ENCODE peak calls at places on chromosomes 7 and 10, in ten cellular contexts. One of them, this sample, is unnamed.

GRCh38 chr10:97307441-97307840 is 11.6 kb upstream of the FRAT1 start:
- DNase-seq in left ventricle myocardium inferior: no peak
- DNase-seq in heart right ventricle: no peak
- DNase-seq in fibroblast of lung: no peak
- DNase-seq in body of pancreas: no peak
- DNase-seq in ovary: no peak
- DNase-seq in HCT116: no peak
- DNase-seq in GM12878: no peak
- DNase-seq in GM23248: no peak
- DNase-seq in OCI-LY7: no peak
- DNase-seq in this sample: no peak

GRCh38 chr10:30353851-30354250 is 4.8 kb upstream of the MTPAP start:
- DNase-seq in left ventricle myocardium inferior: no peak
- DNase-seq in heart right ventricle: no peak
- DNase-seq in fibroblast of lung: peak; percentile 73
- DNase-seq in body of pancreas: no peak
- DNase-seq in ovary: no peak
- DNase-seq in HCT116: no peak
- DNase-seq in GM12878: no peak
- DNase-seq in GM23248: peak; percentile 93
- DNase-seq in OCI-LY7: no peak
- DNase-seq in this sample: no peak

GRCh38 chr10:132967540-132967939 is 25.2 kb upstream of the CFAP46 start:
- DNase-seq in left ventricle myocardium inferior: no peak
- DNase-seq in heart right ventricle: no peak
- DNase-seq in fibroblast of lung: no peak
- DNase-seq in body of pancreas: no peak
- DNase-seq in ovary: no peak
- DNase-seq in HCT116: no peak
- DNase-seq in GM12878: no peak
- DNase-seq in GM23248: no peak
- DNase-seq in OCI-LY7: no peak
- DNase-seq in this sample: no peak

GRCh38 chr10:22652988-22653431 is 61.4 kb downstream of the PIP4K2A start:
- DNase-seq in left ventricle myocardium inferior: no peak
- DNase-seq in heart right ventricle: no peak
- DNase-seq in fibroblast of lung: no peak
- DNase-seq in body of pancreas: no peak
- DNase-seq in ovary: no peak
- DNase-seq in HCT116: no peak
- DNase-seq in GM12878: no peak
- DNase-seq in GM23248: no peak
- DNase-seq in OCI-LY7: no peak
- DNase-seq in this sample: no peak

GRCh38 chr7:154484406-154484805 is 432.2 kb downstream of the DPP6 start:
- DNase-seq in left ventricle myocardium inferior: no peak
- DNase-seq in heart right ventricle: no peak
- DNase-seq in fibroblast of lung: no peak
- DNase-seq in body of pancreas: no peak
- DNase-seq in ovary: no peak
- DNase-seq in HCT116: no peak
- DNase-seq in GM12878: no peak
- DNase-seq in GM23248: no peak
- DNase-seq in OCI-LY7: no peak
- DNase-seq in this sample: no peak

GRCh38 chr10:24223953-24224352 is 15.0 kb downstream of the KIAA1217 start:
- DNase-seq in left ventricle myocardium inferior: no peak
- DNase-seq in heart right ventricle: no peak
- DNase-seq in fibroblast of lung: peak; percentile 16
- DNase-seq in body of pancreas: no peak
- DNase-seq in ovary: peak; percentile 57
- DNase-seq in HCT116: no peak
- DNase-seq in GM12878: no peak
- DNase-seq in GM23248: no peak
- DNase-seq in OCI-LY7: no peak
- DNase-seq in this sample: no peak

GRCh38 chr10:71239131-71239915 is 27.0 kb downstream of the UNC5B start:
- DNase-seq in left ventricle myocardium inferior: peak; percentile 11
- DNase-seq in heart right ventricle: no peak
- DNase-seq in fibroblast of lung: no peak
- DNase-seq in body of pancreas: no peak
- DNase-seq in ovary: no peak
- DNase-seq in HCT116: no peak
- DNase-seq in GM12878: no peak
- DNase-seq in GM23248: no peak
- DNase-seq in OCI-LY7: no peak
- DNase-seq in this sample: no peak

GRCh38 chr10:1379601-1380000 is 323.4 kb downstream of the WDR37 start:
- DNase-seq in left ventricle myocardium inferior: no peak
- DNase-seq in heart right ventricle: no peak
- DNase-seq in fibroblast of lung: no peak
- DNase-seq in body of pancreas: peak; percentile 24
- DNase-seq in ovary: no peak
- DNase-seq in HCT116: no peak
- DNase-seq in GM12878: no peak
- DNase-seq in GM23248: no peak
- DNase-seq in OCI-LY7: no peak
- DNase-seq in this sample: no peak

GRCh38 chr10:74968621-74969019 is 142.2 kb downstream of the KAT6B start:
- DNase-seq in left ventricle myocardium inferior: no peak
- DNase-seq in heart right ventricle: no peak
- DNase-seq in fibroblast of lung: no peak
- DNase-seq in body of pancreas: no peak
- DNase-seq in ovary: no peak
- DNase-seq in HCT116: no peak
- DNase-seq in GM12878: no peak
- DNase-seq in GM23248: no peak
- DNase-seq in OCI-LY7: no peak
- DNase-seq in this sample: no peak

GRCh38 chr7:130365511-130366441 is 14.5 kb upstream of the CPA1 start:
- DNase-seq in left ventricle myocardium inferior: no peak
- DNase-seq in heart right ventricle: no peak
- DNase-seq in fibroblast of lung: peak; percentile 65
- DNase-seq in body of pancreas: peak; percentile 63
- DNase-seq in ovary: peak; percentile 92
- DNase-seq in HCT116: no peak
- DNase-seq in GM12878: peak; percentile 51
- DNase-seq in GM23248: peak; percentile 88
- DNase-seq in OCI-LY7: no peak
- DNase-seq in this sample: no peak
- H3K4me1 ChIP-seq in left ventricle myocardium inferior: peaks cover 18% of the 10 kb centered on the region
- H3K4me1 ChIP-seq in heart right ventricle: peaks cover 16% of the 10 kb centered on the region
- H3K4me1 ChIP-seq in fibroblast of lung: peaks cover 40% of the 10 kb centered on the region
- H3K4me1 ChIP-seq in body of pancreas: peaks cover 54% of the 10 kb centered on the region
- H3K4me1 ChIP-seq in ovary: peaks cover 17% of the 10 kb centered on the region
- H3K4me1 ChIP-seq in HCT116: peaks cover 65% of the 10 kb centered on the region
- H3K4me1 ChIP-seq in GM12878: peaks cover 13% of the 10 kb centered on the region
- H3K4me1 ChIP-seq in GM23248: peaks cover 66% of the 10 kb centered on the region
- H3K4me1 ChIP-seq in OCI-LY7: no peaks in the 10 kb centered on the region
- H3K4me1 ChIP-seq in this sample: no peaks in the 10 kb centered on the region

GRCh38 chr10:77756319-77757232 is 119.0 kb upstream of the KCNMA1 start:
- DNase-seq in left ventricle myocardium inferior: no peak
- DNase-seq in heart right ventricle: no peak
- DNase-seq in fibroblast of lung: peak; percentile 79
- DNase-seq in body of pancreas: peak; percentile 42
- DNase-seq in ovary: peak; percentile 42
- DNase-seq in HCT116: peak; percentile 47
- DNase-seq in GM12878: no peak
- DNase-seq in GM23248: peak; percentile 86
- DNase-seq in OCI-LY7: peak; percentile 23
- DNase-seq in this sample: no peak
- H3K4me3 ChIP-seq in left ventricle myocardium inferior: no peak overlapping the region
- H3K4me3 ChIP-seq in heart right ventricle: no peak overlapping the region
- H3K4me3 ChIP-seq in fibroblast of lung: no peak overlapping the region
- H3K4me3 ChIP-seq in body of pancreas: no peak overlapping the region
- H3K4me3 ChIP-seq in ovary: no peak overlapping the region
- H3K4me3 ChIP-seq in HCT116: no peak overlapping the region
- H3K4me3 ChIP-seq in GM12878: no peak overlapping the region
- H3K4me3 ChIP-seq in GM23248: no peak overlapping the region
- H3K4me3 ChIP-seq in OCI-LY7: no peak overlapping the region
- H3K4me3 ChIP-seq in this sample: no peak overlapping the region

GRCh38 chr10:123134915-123135414 is 805 bp upstream of the HMX3 start:
- DNase-seq in left ventricle myocardium inferior: no peak
- DNase-seq in heart right ventricle: no peak
- DNase-seq in fibroblast of lung: no peak
- DNase-seq in body of pancreas: no peak
- DNase-seq in ovary: no peak
- DNase-seq in HCT116: no peak
- DNase-seq in GM12878: no peak
- DNase-seq in GM23248: no peak
- DNase-seq in OCI-LY7: no peak
- DNase-seq in this sample: no peak
- H3K4me1 ChIP-seq in left ventricle myocardium inferior: peaks cover 67% of the 10 kb centered on the region
- H3K4me1 ChIP-seq in heart right ventricle: peaks cover 64% of the 10 kb centered on the region
- H3K4me1 ChIP-seq in fibroblast of lung: peaks cover 5% of the 10 kb centered on the region
- H3K4me1 ChIP-seq in body of pancreas: peaks cover 65% of the 10 kb centered on the region
- H3K4me1 ChIP-seq in ovary: peaks cover 15% of the 10 kb centered on the region
- H3K4me1 ChIP-seq in HCT116: peaks cover 15% of the 10 kb centered on the region
- H3K4me1 ChIP-seq in GM12878: peaks cover 7% of the 10 kb centered on the region
- H3K4me1 ChIP-seq in GM23248: no peaks in the 10 kb centered on the region
- H3K4me1 ChIP-seq in OCI-LY7: no peaks in the 10 kb centered on the region
- H3K4me1 ChIP-seq in this sample: no peaks in the 10 kb centered on the region

GRCh38 chr7:13986208-13986607 is 3.3 kb downstream of the ETV1 start:
- DNase-seq in left ventricle myocardium inferior: no peak
- DNase-seq in heart right ventricle: no peak
- DNase-seq in fibroblast of lung: peak; percentile 51
- DNase-seq in body of pancreas: no peak
- DNase-seq in ovary: no peak
- DNase-seq in HCT116: no peak
- DNase-seq in GM12878: no peak
- DNase-seq in GM23248: no peak
- DNase-seq in OCI-LY7: no peak
- DNase-seq in this sample: no peak
- H3K4me3 ChIP-seq in left ventricle myocardium inferior: peak overlapping the region; percentile 75
- H3K4me3 ChIP-seq in heart right ventricle: peak overlapping the region; percentile 67
- H3K4me3 ChIP-seq in fibroblast of lung: peak overlapping the region; percentile 88
- H3K4me3 ChIP-seq in body of pancreas: no peak overlapping the region
- H3K4me3 ChIP-seq in ovary: no peak overlapping the region
- H3K4me3 ChIP-seq in HCT116: no peak overlapping the region
- H3K4me3 ChIP-seq in GM12878: no peak overlapping the region
- H3K4me3 ChIP-seq in GM23248: no peak overlapping the region
- H3K4me3 ChIP-seq in OCI-LY7: no peak overlapping the region
- H3K4me3 ChIP-seq in this sample: no peak overlapping the region

GRCh38 chr10:95476482-95477174 is 84.5 kb downstream of the SORBS1 start:
- DNase-seq in left ventricle myocardium inferior: no peak
- DNase-seq in heart right ventricle: no peak
- DNase-seq in fibroblast of lung: no peak
- DNase-seq in body of pancreas: no peak
- DNase-seq in ovary: no peak
- DNase-seq in HCT116: no peak
- DNase-seq in GM12878: no peak
- DNase-seq in GM23248: no peak
- DNase-seq in OCI-LY7: no peak
- DNase-seq in this sample: no peak
- H3K4me1 ChIP-seq in left ventricle myocardium inferior: peaks cover 98% of the 10 kb centered on the region
- H3K4me1 ChIP-seq in heart right ventricle: peaks cover 79% of the 10 kb centered on the region
- H3K4me1 ChIP-seq in fibroblast of lung: no peaks in the 10 kb centered on the region
- H3K4me1 ChIP-seq in body of pancreas: peaks cover 60% of the 10 kb centered on the region
- H3K4me1 ChIP-seq in ovary: peaks cover 3% of the 10 kb centered on the region
- H3K4me1 ChIP-seq in HCT116: no peaks in the 10 kb centered on the region
- H3K4me1 ChIP-seq in GM12878: peaks cover 3% of the 10 kb centered on the region
- H3K4me1 ChIP-seq in GM23248: peaks cover 22% of the 10 kb centered on the region
- H3K4me1 ChIP-seq in OCI-LY7: no peaks in the 10 kb centered on the region
- H3K4me1 ChIP-seq in this sample: no peaks in the 10 kb centered on the region

DNA sequence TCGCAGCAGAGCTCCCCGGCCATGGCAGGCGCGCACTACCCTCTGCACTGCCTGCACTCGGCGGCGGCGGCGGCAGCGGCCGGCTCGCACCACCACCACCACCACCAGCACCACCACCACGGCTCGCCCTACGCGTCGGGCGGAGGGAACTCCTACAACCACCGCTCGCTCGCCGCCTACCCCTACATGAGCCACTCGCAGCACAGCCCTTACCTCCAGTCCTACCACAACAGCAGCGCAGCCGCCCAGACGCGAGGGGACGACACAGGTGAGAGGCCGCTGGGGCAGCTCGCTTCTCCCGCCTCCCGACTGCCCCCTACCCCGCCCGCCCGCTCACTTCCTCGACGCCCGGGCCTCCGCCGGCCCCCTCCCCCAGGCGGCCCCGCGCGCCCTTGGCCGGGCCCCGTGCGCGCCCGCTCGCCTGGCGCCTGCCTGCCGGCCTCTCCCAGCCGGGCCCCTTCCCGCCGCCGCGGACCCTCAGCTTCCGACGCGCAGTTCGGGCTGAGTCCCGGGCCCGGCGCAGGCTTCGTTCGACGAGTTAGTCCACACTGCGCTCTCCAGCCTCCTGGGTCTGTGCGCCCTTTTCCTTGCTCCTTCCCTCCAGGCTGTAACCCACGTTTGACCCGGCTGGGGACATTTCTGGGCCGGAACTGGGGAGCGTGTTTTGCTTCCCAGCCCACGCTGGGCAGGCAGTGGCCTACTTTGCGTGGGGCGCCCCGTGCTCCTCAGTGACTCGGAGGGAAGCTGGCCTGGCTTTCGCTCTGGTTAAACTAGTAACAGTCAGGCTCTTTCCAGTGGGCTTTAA is 995 bp downstream of the DLX6 start:
- DNase-seq in left ventricle myocardium inferior: no peak
- DNase-seq in heart right ventricle: no peak
- DNase-seq in fibroblast of lung: peak; percentile 16
- DNase-seq in body of pancreas: peak; percentile 32
- DNase-seq in ovary: peak; percentile 58
- DNase-seq in HCT116: no peak
- DNase-seq in GM12878: no peak
- DNase-seq in GM23248: peak; percentile 53
- DNase-seq in OCI-LY7: no peak
- DNase-seq in this sample: no peak
- H3K4me3 ChIP-seq in left ventricle myocardium inferior: peak overlapping the region; percentile 61
- H3K4me3 ChIP-seq in heart right ventricle: peak overlapping the region; percentile 37
- H3K4me3 ChIP-seq in fibroblast of lung: peak overlapping the region; percentile 16
- H3K4me3 ChIP-seq in body of pancreas: no peak overlapping the region
- H3K4me3 ChIP-seq in ovary: peak overlapping the region; percentile 18
- H3K4me3 ChIP-seq in HCT116: no peak overlapping the region
- H3K4me3 ChIP-seq in GM12878: no peak overlapping the region
- H3K4me3 ChIP-seq in GM23248: peak overlapping the region; percentile 47
- H3K4me3 ChIP-seq in OCI-LY7: no peak overlapping the region
- H3K4me3 ChIP-seq in this sample: no peak overlapping the region

DNA sequence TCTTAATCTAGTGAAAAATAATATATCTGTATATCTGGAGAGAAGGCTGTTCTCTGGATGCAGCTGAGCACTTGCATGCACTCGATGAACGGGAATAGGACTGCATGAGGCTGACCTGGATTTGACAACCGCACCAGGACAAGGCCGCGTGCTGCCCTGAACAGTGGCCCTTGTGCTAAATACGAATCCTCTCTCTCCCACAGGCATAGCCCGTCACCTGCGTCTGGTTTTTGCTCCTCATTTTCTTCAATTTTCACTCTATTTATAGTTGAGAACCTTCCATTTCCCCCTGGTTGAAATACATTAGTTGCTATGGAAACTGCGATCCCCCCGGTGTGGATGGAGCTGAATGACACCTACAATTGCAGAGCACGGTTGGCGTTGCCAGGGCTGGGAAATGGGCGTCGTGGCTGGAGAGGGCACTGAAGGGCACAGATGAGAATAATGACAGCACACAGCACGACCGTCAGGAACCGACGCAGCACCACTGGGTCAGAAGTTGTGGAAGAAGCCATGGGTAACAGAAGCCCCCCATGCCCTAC is 158.6 kb upstream of the PITRM1 start:
- DNase-seq in left ventricle myocardium inferior: no peak
- DNase-seq in heart right ventricle: no peak
- DNase-seq in fibroblast of lung: no peak
- DNase-seq in body of pancreas: no peak
- DNase-seq in ovary: no peak
- DNase-seq in HCT116: no peak
- DNase-seq in GM12878: no peak
- DNase-seq in GM23248: no peak
- DNase-seq in OCI-LY7: no peak
- DNase-seq in this sample: no peak
- H3K4me1 ChIP-seq in left ventricle myocardium inferior: no peaks in the 10 kb centered on the region
- H3K4me1 ChIP-seq in heart right ventricle: no peaks in the 10 kb centered on the region
- H3K4me1 ChIP-seq in fibroblast of lung: no peaks in the 10 kb centered on the region
- H3K4me1 ChIP-seq in body of pancreas: no peaks in the 10 kb centered on the region
- H3K4me1 ChIP-seq in ovary: no peaks in the 10 kb centered on the region
- H3K4me1 ChIP-seq in HCT116: no peaks in the 10 kb centered on the region
- H3K4me1 ChIP-seq in GM12878: no peaks in the 10 kb centered on the region
- H3K4me1 ChIP-seq in GM23248: peaks cover 10% of the 10 kb centered on the region
- H3K4me1 ChIP-seq in OCI-LY7: no peaks in the 10 kb centered on the region
- H3K4me1 ChIP-seq in this sample: no peaks in the 10 kb centered on the region